ENCODE peak calls at places on chromosomes 2 and 18, in five cellular contexts. B is WERI-Rb-1, C is osteocyte, H is astrocyte of the spinal cord, Y is mesothelial cell of epicardium. G is an unnamed sample.

GRCh38 chr18:58013241-58014211 is 30.5 kb upstream of the NEDD4L start:
- DNase-seq in B (no peak), C (no peak), H (no peak), Y (no peak), G (no peak)

GRCh38 chr18:62611395-62612241 is 88.8 kb downstream of the ZCCHC2 start:
- DNase-seq in B (peak), C (no peak), H (peak), Y (no peak), G (no peak)

GRCh38 chr2:62743506-62743905 is 38.0 kb downstream of the EHBP1 start:
- DNase-seq in B (no peak), C (no peak), H (no peak), Y (no peak), G (no peak)

GRCh38 chr18:67359868-67360838 is 156.4 kb downstream of the DSEL start:
- DNase-seq in B (no peak), C (no peak), H (peak), Y (no peak), G (peak)

GRCh38 chr2:120373424-120373823 is 27.5 kb downstream of the INHBB start:
- DNase-seq in B (no peak), C (no peak), H (no peak), Y (no peak), G (no peak)

GRCh38 chr18:47735041-47735440 is 195.4 kb downstream of the SMAD2 start:
- DNase-seq in B (no peak), C (peak), H (no peak), Y (no peak), G (no peak)

GRCh38 chr2:26590960-26591618 is 50.1 kb downstream of the CIB4 start:
- DNase-seq in B (peak), C (peak), H (no peak), Y (no peak), G (no peak)

GRCh38 chr2:72919414-72920316 is 2.3 kb downstream of the EMX1 start:
- DNase-seq in B (peak), C (peak), H (no peak), Y (peak), G (peak)

GRCh38 chr2:109353806-109354745 is 225.1 kb downstream of the SH3RF3 start:
- DNase-seq in B (no peak), C (peak), H (no peak), Y (no peak), G (no peak)

GRCh38 chr2:173216055-173216454 is 138.6 kb upstream of the CDCA7 start:
- DNase-seq in B (no peak), C (no peak), H (no peak), Y (no peak), G (no peak)

GRCh38 chr2:235493402-235493774 is 455 bp upstream of the AGAP1 start:
- DNase-seq in B (peak), C (no peak), H (peak), Y (no peak), G (no peak)

GRCh38 chr2:185921048-185921756 is 182.6 kb downstream of the FSIP2 start:
- DNase-seq in B (no peak), C (no peak), H (no peak), Y (no peak), G (no peak)

GRCh38 chr2:220162320-220162719 is 534.9 kb downstream of the SLC4A3 start:
- DNase-seq in B (no peak), C (no peak), H (no peak), Y (no peak), G (no peak)

GRCh38 chr2:11275910-11276309 is 68.5 kb downstream of the ROCK2 start:
- DNase-seq in B (no peak), C (no peak), H (no peak), Y (no peak), G (no peak)

GRCh38 chr2:9832586-9832985 is 10.7 kb upstream of the TAF1B start:
- DNase-seq in B (no peak), C (no peak), H (no peak), Y (no peak), G (no peak)

GRCh38 chr18:76490701-76491171 is 4.3 kb downstream of the ZNF516 start:
- DNase-seq in B (peak), C (no peak), H (no peak), Y (peak), G (peak)

GRCh38 chr2:10257500-10258147 is 45.1 kb upstream of the HPCAL1 start:
- DNase-seq in B (no peak), C (no peak), H (no peak), Y (no peak), G (no peak)

GRCh38 chr2:66698879-66699278 is 264.0 kb downstream of the MEIS1 start:
- DNase-seq in B (no peak), C (no peak), H (no peak), Y (no peak), G (no peak)

GRCh38 chr18:32920796-32921787 is 148.3 kb upstream of the KLHL14 start:
- DNase-seq in B (no peak), C (no peak), H (peak), Y (no peak), G (no peak)

GRCh38 chr18:56570971-56571370 is 67.4 kb downstream of the TXNL1 start:
- DNase-seq in B (no peak), C (no peak), H (no peak), Y (no peak), G (no peak)

GRCh38 chr2:53234548-53234903 is 533.1 kb upstream of the CHAC2 start:
- DNase-seq in B (no peak), C (no peak), H (peak), Y (no peak), G (no peak)

GRCh38 chr18:38768504-38768903 is 1202.9 kb upstream of the CELF4 start:
- DNase-seq in B (no peak), C (no peak), H (no peak), Y (no peak), G (no peak)

GRCh38 chr2:148048475-148049221 is 27.8 kb downstream of the MBD5 start:
- DNase-seq in B (no peak), C (no peak), H (peak), Y (no peak), G (peak)

GRCh38 chr2:7658486-7658885 is 741.3 kb downstream of the RNF144A start:
- DNase-seq in B (no peak), C (no peak), H (no peak), Y (no peak), G (no peak)

GRCh38 chr18:66838340-66838987 is 234.6 kb upstream of the CDH19 start:
- DNase-seq in B (no peak), C (no peak), H (no peak), Y (no peak), G (no peak)

GRCh38 chr2:237732790-237733349 is 65.7 kb upstream of the RBM44 start:
- DNase-seq in B (no peak), C (peak), H (no peak), Y (no peak), G (no peak)

GRCh38 chr2:189287982-189288494 is 108.5 kb upstream of the COL5A2 start:
- DNase-seq in B (no peak), C (no peak), H (peak), Y (no peak), G (peak)

GRCh38 chr2:69902213-69902922 is 8.6 kb downstream of the SNRNP27 start:
- DNase-seq in B (no peak), C (no peak), H (no peak), Y (no peak), G (no peak)

GRCh38 chr18:43904209-43904837 is 627.0 kb upstream of the SYT4 start:
- DNase-seq in B (no peak), C (no peak), H (no peak), Y (no peak), G (no peak)

GRCh38 chr18:75203456-75204261 is 5.3 kb downstream of the PTGR3 start:
- DNase-seq in B (no peak), C (no peak), H (peak), Y (no peak), G (no peak)

GRCh38 chr2:116645155-116645554 is 1169.3 kb upstream of the DDX18 start:
- DNase-seq in B (no peak), C (no peak), H (no peak), Y (no peak), G (no peak)

GRCh38 chr2:74198461-74199274 is at the start of gene MTHFD2:
- DNase-seq in B (peak), C (peak), H (peak), Y (peak), G (peak)

GRCh38 chr18:63271881-63272299 is 47.7 kb downstream of the BCL2 start:
- DNase-seq in B (no peak), C (no peak), H (no peak), Y (no peak), G (no peak)

GRCh38 chr2:130826821-130827501 is 9.8 kb upstream of the ARHGEF4 start:
- DNase-seq in B (no peak), C (no peak), H (no peak), Y (no peak), G (no peak)

GRCh38 chr2:231725476-231725875 is 17.2 kb downstream of the PTMA start:
- DNase-seq in B (no peak), C (no peak), H (no peak), Y (no peak), G (no peak)

GRCh38 chr2:201558665-201559064 is 84.6 kb downstream of the TMEM237 start:
- DNase-seq in B (peak), C (no peak), H (no peak), Y (no peak), G (no peak)
- TF ChIP-seq CTCF in B (peak), C (no peak), H (no peak), Y (no peak), G (no peak)

DNA sequence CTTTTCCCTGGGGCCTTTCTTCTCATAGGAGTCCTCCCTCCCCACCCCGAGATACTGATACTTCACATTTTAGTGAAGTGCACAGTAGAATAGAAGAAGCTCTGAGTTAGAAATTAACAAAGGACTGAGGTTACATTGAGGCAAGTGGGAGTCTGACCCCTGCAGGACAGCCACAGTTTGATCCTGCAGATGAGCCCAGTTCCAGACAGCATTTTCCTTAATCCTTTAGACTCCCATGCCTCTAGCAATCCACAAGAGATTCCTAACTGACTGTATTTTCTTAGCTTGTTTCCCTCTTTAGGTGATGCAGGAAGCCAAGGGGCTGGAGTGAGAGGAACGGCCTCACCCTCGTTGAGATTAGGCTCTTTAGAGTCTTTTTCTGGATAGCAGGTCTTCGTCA is 204.0 kb downstream of the CYRIA start:
- DNase-seq in B (peak), C (peak), H (no peak), Y (no peak), G (no peak)
- TF ChIP-seq CTCF in B (peak), C (no peak), H (no peak), Y (no peak), G (no peak)

GRCh38 chr2:88596141-88596830 is 31.0 kb downstream of the EIF2AK3 start:
- DNase-seq in B (peak), C (no peak), H (no peak), Y (no peak), G (no peak)

GRCh38 chr2:88591684-88592083 is 35.6 kb downstream of the EIF2AK3 start:
- DNase-seq in B (no peak), C (no peak), H (no peak), Y (no peak), G (no peak)

GRCh38 chr2:88585969-88586368 is 41.3 kb downstream of the EIF2AK3 start:
- DNase-seq in B (no peak), C (no peak), H (no peak), Y (no peak), G (no peak)

GRCh38 chr2:88590998-88591613 is 36.2 kb downstream of the EIF2AK3 start:
- DNase-seq in B (peak), C (no peak), H (peak), Y (no peak), G (peak)
- TF ChIP-seq CTCF in B (peak), C (peak), H (peak), Y (peak), G (peak)

GRCh38 chr2:196468394-196468793 is 171.1 kb upstream of the CCDC150 start:
- DNase-seq in B (no peak), C (no peak), H (no peak), Y (no peak), G (no peak)
- TF ChIP-seq CTCF in B (peak), C (peak), H (peak), Y (no peak), G (peak)

GRCh38 chr2:215950009-215950408 is 63.3 kb downstream of the MREG start:
- DNase-seq in B (peak), C (no peak), H (peak), Y (no peak), G (peak)
- TF ChIP-seq CTCF in B (peak), C (peak), H (peak), Y (peak), G (peak)

DNA sequence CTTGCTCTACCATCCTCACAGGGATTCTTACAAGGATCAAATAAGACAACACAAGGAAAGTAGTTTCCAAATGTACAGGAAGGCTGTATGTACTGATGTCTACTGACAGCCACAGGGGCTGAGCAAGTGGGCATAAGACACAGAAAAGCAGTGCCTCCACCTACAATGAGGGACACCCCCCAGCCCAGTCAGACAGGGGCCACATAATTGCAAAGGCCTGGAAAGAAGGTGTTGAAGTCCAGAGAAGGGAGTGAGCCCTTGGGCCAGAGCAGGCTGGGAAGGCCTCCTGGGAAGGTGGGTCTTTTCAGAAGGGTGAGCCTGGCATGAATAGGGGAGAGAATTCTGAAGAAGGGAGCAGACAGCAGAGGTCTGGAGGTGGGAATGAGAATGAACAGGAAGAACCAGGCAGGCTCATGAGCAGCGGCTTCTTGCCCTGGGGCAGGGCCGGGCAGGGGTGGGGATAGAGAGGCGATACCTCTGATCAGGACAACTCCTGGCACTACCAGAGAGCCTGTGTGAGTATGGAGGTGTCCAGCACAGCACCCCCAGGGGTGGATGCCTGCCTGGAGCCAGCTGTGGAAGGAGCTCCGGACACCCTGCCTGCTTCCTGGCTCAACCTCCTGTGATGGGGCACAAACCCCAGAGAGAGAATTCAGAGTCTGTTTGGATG is 30.1 kb downstream of the HS1BP3 start:
- DNase-seq in B (no peak), C (no peak), H (no peak), Y (no peak), G (no peak)
- TF ChIP-seq CTCF in B (no peak), C (no peak), H (no peak), Y (no peak), G (no peak)

GRCh38 chr2:23564618-23564967 is 179.6 kb downstream of the KLHL29 start:
- DNase-seq in B (no peak), C (no peak), H (peak), Y (no peak), G (no peak)

GRCh38 chr2:23562143-23562542 is 177.2 kb downstream of the KLHL29 start:
- DNase-seq in B (no peak), C (no peak), H (no peak), Y (no peak), G (no peak)

GRCh38 chr2:23563151-23563550 is 178.2 kb downstream of the KLHL29 start:
- DNase-seq in B (no peak), C (no peak), H (no peak), Y (no peak), G (no peak)

GRCh38 chr2:23565374-23565773 is 180.4 kb downstream of the KLHL29 start:
- DNase-seq in B (no peak), C (no peak), H (no peak), Y (no peak), G (no peak)

GRCh38 chr2:23563673-23564617 is 179.0 kb downstream of the KLHL29 start:
- DNase-seq in B (no peak), C (peak), H (peak), Y (no peak), G (no peak)
- TF ChIP-seq CTCF in B (no peak), C (peak), H (peak), Y (no peak), G (no peak)

DNA sequence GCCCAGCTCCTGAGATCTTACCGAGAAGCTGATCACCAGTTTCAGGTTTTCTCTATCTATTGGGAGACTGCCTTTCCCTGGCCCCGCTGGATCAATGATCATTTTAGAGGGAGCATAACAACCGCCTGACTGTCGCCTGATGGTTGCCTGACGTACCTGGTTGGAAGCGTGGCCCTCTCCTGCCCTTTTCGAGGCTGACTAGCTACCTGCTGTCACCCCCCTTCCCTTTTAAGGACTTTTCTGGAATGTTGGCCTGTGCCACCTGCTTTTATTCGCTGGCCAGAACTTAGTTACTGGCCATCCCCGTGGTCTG is 562 bp upstream of the MFSD2B start:
- DNase-seq in B (no peak), C (no peak), H (no peak), Y (no peak), G (no peak)
- TF ChIP-seq CTCF in B (no peak), C (no peak), H (no peak), Y (no peak), G (no peak)